ENCODE peak calls at places on chromosome 4, in four cellular contexts. One of them, this sample, is unnamed.

GRCh38 chr4:123352240-123352945 is 44.2 kb upstream of the SPRY1 start:
- DNase-seq in globus pallidus: peak
- DNase-seq in fibroblast of the conjunctiva: no peak
- DNase-seq in AG10803: peak
- DNase-seq in this sample: no peak

GRCh38 chr4:15958562-15958961 is 4.4 kb downstream of the FGFBP2 start:
- DNase-seq in globus pallidus: no peak
- DNase-seq in fibroblast of the conjunctiva: no peak
- DNase-seq in AG10803: no peak
- DNase-seq in this sample: no peak

GRCh38 chr4:175385797-175386196 is 426.3 kb downstream of the GPM6A start:
- DNase-seq in globus pallidus: no peak
- DNase-seq in fibroblast of the conjunctiva: no peak
- DNase-seq in AG10803: peak
- DNase-seq in this sample: no peak

GRCh38 chr4:86013623-86014022 is 346.2 kb downstream of the MAPK10 start:
- DNase-seq in globus pallidus: no peak
- DNase-seq in fibroblast of the conjunctiva: no peak
- DNase-seq in AG10803: peak
- DNase-seq in this sample: no peak

GRCh38 chr4:156442961-156443360 is 489.3 kb upstream of the CTSO start:
- DNase-seq in globus pallidus: no peak
- DNase-seq in fibroblast of the conjunctiva: no peak
- DNase-seq in AG10803: peak
- DNase-seq in this sample: no peak

GRCh38 chr4:94491322-94491721 is 39.6 kb downstream of the PDLIM5 start:
- DNase-seq in globus pallidus: no peak
- DNase-seq in fibroblast of the conjunctiva: no peak
- DNase-seq in AG10803: peak
- DNase-seq in this sample: no peak

GRCh38 chr4:180636696-180637095 is 1606.5 kb upstream of the TENM3 start:
- DNase-seq in globus pallidus: no peak
- DNase-seq in fibroblast of the conjunctiva: peak
- DNase-seq in AG10803: no peak
- DNase-seq in this sample: no peak

GRCh38 chr4:83436680-83437079 is 18.9 kb downstream of the HELQ start:
- DNase-seq in globus pallidus: no peak
- DNase-seq in fibroblast of the conjunctiva: no peak
- DNase-seq in AG10803: no peak
- DNase-seq in this sample: no peak

GRCh38 chr4:1961038-1961437 is 47.7 kb downstream of the NELFA start:
- DNase-seq in globus pallidus: no peak
- DNase-seq in fibroblast of the conjunctiva: no peak
- DNase-seq in AG10803: no peak
- DNase-seq in this sample: no peak

GRCh38 chr4:138938371-138938699 is 77.2 kb upstream of the NOCT start:
- DNase-seq in globus pallidus: peak
- DNase-seq in fibroblast of the conjunctiva: peak
- DNase-seq in AG10803: peak
- DNase-seq in this sample: peak

This sample was measured in Panc1.